ENCODE peak calls at places on chromosomes 1 and 21, in four cellular contexts. One of them, this sample, is unnamed.
A peak's percentile ranks its signal among the peaks of the same experiment; 100 is the strongest.

GRCh38 chr1:94322696-94323095 is 85.3 kb upstream of the ARHGAP29 start:
- DNase-seq in vagina: no peak
- DNase-seq in uterus: no peak
- DNase-seq in transverse colon: no peak
- DNase-seq in this sample: no peak

GRCh38 chr1:39142394-39143060 is 62.0 kb upstream of the MACF1 start:
- DNase-seq in transverse colon: no peak
- DNase-seq in uterus: no peak
- DNase-seq in vagina: no peak
- DNase-seq in this sample: no peak

GRCh38 chr1:243798726-243799125 is 51.3 kb downstream of the AKT3 start:
- DNase-seq in vagina: no peak
- DNase-seq in transverse colon: no peak
- DNase-seq in uterus: no peak
- DNase-seq in this sample: no peak

GRCh38 chr1:225934711-225935110 is 6.3 kb downstream of the LEFTY2 start:
- DNase-seq in transverse colon: no peak
- DNase-seq in uterus: no peak
- DNase-seq in vagina: no peak
- DNase-seq in this sample: no peak

GRCh38 chr1:67005068-67005467 is 48.9 kb downstream of the SLC35D1 start:
- DNase-seq in uterus: no peak
- DNase-seq in transverse colon: no peak
- DNase-seq in vagina: no peak
- DNase-seq in this sample: no peak

GRCh38 chr1:33655496-33655895 is 183.1 kb downstream of the ZSCAN20 start:
- DNase-seq in transverse colon: no peak
- DNase-seq in vagina: peak; percentile 49
- DNase-seq in uterus: no peak
- DNase-seq in this sample: no peak

GRCh38 chr1:145961425-145962156 is 2.8 kb downstream of the ANKRD34A start:
- DNase-seq in uterus: peak; percentile 65
- DNase-seq in vagina: no peak
- DNase-seq in transverse colon: peak; percentile 63
- DNase-seq in this sample: peak; percentile 45

GRCh38 chr1:212203611-212204010 is 81.6 kb upstream of the PPP2R5A start:
- DNase-seq in transverse colon: no peak
- DNase-seq in uterus: no peak
- DNase-seq in vagina: no peak
- DNase-seq in this sample: no peak

GRCh38 chr1:224433041-224433670 is 1.4 kb downstream of the WDR26 start:
- DNase-seq in vagina: no peak
- DNase-seq in transverse colon: peak; percentile 20
- DNase-seq in uterus: peak; percentile 17
- DNase-seq in this sample: peak; percentile 51

GRCh38 chr1:116931016-116931918 is 21.6 kb downstream of the PTGFRN start:
- DNase-seq in transverse colon: no peak
- DNase-seq in vagina: no peak
- DNase-seq in uterus: no peak
- DNase-seq in this sample: no peak

GRCh38 chr1:1832820-1833219 is 54.5 kb upstream of the NADK start:
- DNase-seq in transverse colon: no peak
- DNase-seq in vagina: no peak
- DNase-seq in uterus: no peak
- DNase-seq in this sample: peak; percentile 80

GRCh38 chr21:35226960-35227741 is 178.0 kb upstream of the RUNX1 start:
- DNase-seq in uterus: no peak
- DNase-seq in vagina: no peak
- DNase-seq in transverse colon: peak; percentile 39
- DNase-seq in this sample: no peak

GRCh38 chr1:94801919-94802546 is 18.1 kb upstream of the SLC44A3 start:
- DNase-seq in transverse colon: peak; percentile 24
- DNase-seq in uterus: peak; percentile 47
- DNase-seq in vagina: no peak
- DNase-seq in this sample: peak; percentile 39

GRCh38 chr1:101239095-101240040 is 2.5 kb downstream of the S1PR1 start:
- DNase-seq in uterus: no peak
- DNase-seq in transverse colon: no peak
- DNase-seq in vagina: no peak
- DNase-seq in this sample: no peak

GRCh38 chr1:60727553-60727952 is 354.8 kb upstream of the NFIA start:
- DNase-seq in vagina: no peak
- DNase-seq in transverse colon: no peak
- DNase-seq in uterus: no peak
- DNase-seq in this sample: no peak

GRCh38 chr1:29703596-29703995 is 467.3 kb downstream of the PTPRU start:
- DNase-seq in transverse colon: no peak
- DNase-seq in uterus: no peak
- DNase-seq in vagina: no peak
- DNase-seq in this sample: peak; percentile 40

GRCh38 chr1:119475866-119476439 is 31.1 kb upstream of the HSD3B1 start:
- DNase-seq in transverse colon: peak; percentile 71
- DNase-seq in vagina: no peak
- DNase-seq in uterus: no peak
- DNase-seq in this sample: peak; percentile 65

GRCh38 chr1:222898191-222898527 is 83.3 kb downstream of the DISP1 start:
- DNase-seq in vagina: no peak
- DNase-seq in transverse colon: no peak
- DNase-seq in uterus: no peak
- DNase-seq in this sample: no peak

DNA sequence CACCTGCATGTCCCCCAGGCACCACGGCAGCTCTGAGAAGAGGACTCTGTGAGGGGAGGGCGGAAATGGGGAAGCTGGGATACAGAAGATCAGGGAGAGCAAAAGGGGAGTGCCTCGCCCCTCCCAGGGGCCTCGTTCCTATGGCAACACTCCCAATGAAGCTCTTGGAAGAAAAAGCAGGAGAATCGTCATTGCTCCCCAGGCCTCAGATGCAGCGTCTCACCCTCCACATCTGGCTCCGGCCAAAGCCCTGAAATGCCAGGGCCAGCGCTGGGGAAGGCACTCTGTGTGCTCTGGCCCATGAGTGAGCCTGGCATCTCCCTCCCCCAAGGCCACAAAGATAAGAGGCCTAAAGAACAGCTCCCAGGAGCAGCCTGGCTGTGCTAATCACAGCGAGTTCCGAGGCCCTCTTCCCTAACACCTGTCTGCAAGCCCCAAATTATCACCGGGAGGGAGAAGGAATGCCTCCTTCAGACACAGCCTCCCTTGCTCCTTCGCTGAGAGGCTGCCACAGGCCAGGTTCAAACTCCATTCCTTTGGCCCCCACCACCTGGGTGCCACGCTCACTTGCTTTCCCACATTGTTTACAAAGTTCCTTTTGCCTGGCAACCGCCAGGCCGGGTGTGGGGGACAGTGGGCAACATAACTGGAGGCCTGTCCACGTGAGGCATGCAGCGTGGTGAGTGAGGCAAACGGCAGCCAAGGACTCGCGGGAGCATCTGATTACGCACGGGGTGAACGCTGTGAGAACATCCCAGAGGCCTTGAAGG is 27.8 kb downstream of the ECE1 start:
- DNase-seq in vagina: no peak
- DNase-seq in uterus: peak; percentile 81
- DNase-seq in transverse colon: peak; percentile 56
- DNase-seq in this sample: peak; percentile 96
- TF ChIP-seq POLR2A in vagina: no peak
- TF ChIP-seq POLR2A in uterus: no peak
- TF ChIP-seq POLR2A in transverse colon: no peak
- TF ChIP-seq POLR2A in this sample: peak; percentile 58

GRCh38 chr1:40921981-40922677 is 57.4 kb upstream of the CTPS1 start:
- DNase-seq in vagina: no peak
- DNase-seq in transverse colon: no peak
- DNase-seq in uterus: no peak
- DNase-seq in this sample: no peak

GRCh38 chr1:40923511-40924020 is 55.9 kb upstream of the CTPS1 start:
- DNase-seq in vagina: no peak
- DNase-seq in transverse colon: no peak
- DNase-seq in uterus: no peak
- DNase-seq in this sample: no peak

GRCh38 chr1:40924767-40925166 is 54.7 kb upstream of the CTPS1 start:
- DNase-seq in vagina: no peak
- DNase-seq in transverse colon: no peak
- DNase-seq in uterus: no peak
- DNase-seq in this sample: no peak

GRCh38 chr1:40921522-40921921 is 58.0 kb upstream of the CTPS1 start:
- DNase-seq in transverse colon: no peak
- DNase-seq in uterus: no peak
- DNase-seq in vagina: no peak
- DNase-seq in this sample: no peak

DNA sequence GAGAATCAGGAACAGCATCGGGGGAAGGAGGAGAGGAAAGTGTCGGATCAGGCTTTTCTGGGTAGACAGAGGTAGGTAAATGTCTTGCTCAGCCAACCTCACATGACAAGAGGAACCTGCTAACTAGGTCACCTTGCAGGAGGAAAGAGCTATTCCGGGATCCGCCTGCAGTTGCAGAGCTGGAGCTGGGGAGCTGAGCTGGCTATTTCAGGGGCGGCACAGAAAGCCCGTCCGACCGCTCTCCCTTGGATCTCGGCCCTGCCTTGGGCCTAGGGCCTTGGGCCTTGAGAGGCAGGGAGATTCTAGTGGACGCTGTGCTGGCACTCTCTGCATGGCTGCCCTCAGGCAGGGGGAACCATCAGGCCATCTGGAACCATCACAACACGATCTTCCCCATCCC is 56.5 kb upstream of the CTPS1 start:
- DNase-seq in transverse colon: no peak
- DNase-seq in uterus: no peak
- DNase-seq in vagina: no peak
- DNase-seq in this sample: no peak
- H3K27ac ChIP-seq in transverse colon: no peak overlapping the region
- H3K27ac ChIP-seq in uterus: no peak overlapping the region
- H3K27ac ChIP-seq in vagina: no peak overlapping the region
- H3K27ac ChIP-seq in this sample: no peak overlapping the region

GRCh38 chr1:173002891-173003582 is 47.7 kb downstream of the TNFSF18 start:
- DNase-seq in uterus: no peak
- DNase-seq in transverse colon: no peak
- DNase-seq in vagina: no peak
- DNase-seq in this sample: peak; percentile 63

GRCh38 chr1:172999349-172999748 is 51.4 kb downstream of the TNFSF18 start:
- DNase-seq in uterus: no peak
- DNase-seq in vagina: no peak
- DNase-seq in transverse colon: no peak
- DNase-seq in this sample: no peak

GRCh38 chr1:173009597-173009996 is 41.1 kb downstream of the TNFSF18 start:
- DNase-seq in transverse colon: no peak
- DNase-seq in uterus: no peak
- DNase-seq in vagina: no peak
- DNase-seq in this sample: peak; percentile 39

GRCh38 chr1:173005196-173005864 is 45.4 kb downstream of the TNFSF18 start:
- DNase-seq in uterus: no peak
- DNase-seq in transverse colon: no peak
- DNase-seq in vagina: no peak
- DNase-seq in this sample: no peak
- TF ChIP-seq CTCF in uterus: no peak
- TF ChIP-seq CTCF in transverse colon: no peak
- TF ChIP-seq CTCF in vagina: no peak
- TF ChIP-seq CTCF in this sample: no peak

GRCh38 chr1:153987621-153988020 is 1.5 kb upstream of the RAB13 start:
- DNase-seq in vagina: no peak
- DNase-seq in transverse colon: no peak
- DNase-seq in uterus: no peak
- DNase-seq in this sample: no peak

GRCh38 chr1:153985984-153986761 is at the start of gene RAB13:
- DNase-seq in uterus: peak; percentile 91
- DNase-seq in transverse colon: peak; percentile 89
- DNase-seq in vagina: no peak
- DNase-seq in this sample: peak; percentile 92

GRCh38 chr1:153990468-153991150 is at the start of gene RPS27:
- DNase-seq in transverse colon: peak; percentile 92
- DNase-seq in vagina: no peak
- DNase-seq in uterus: peak; percentile 87
- DNase-seq in this sample: peak; percentile 95

GRCh38 chr1:153984125-153984899 is 1.8 kb downstream of the RAB13 start:
- DNase-seq in transverse colon: no peak
- DNase-seq in uterus: no peak
- DNase-seq in vagina: no peak
- DNase-seq in this sample: no peak

GRCh38 chr1:153985341-153985912 is 712 bp downstream of the RAB13 start:
- DNase-seq in vagina: no peak
- DNase-seq in uterus: peak; percentile 78
- DNase-seq in transverse colon: peak; percentile 36
- DNase-seq in this sample: peak; percentile 54
- TF ChIP-seq POLR2A in vagina: no peak
- TF ChIP-seq POLR2A in uterus: peak; percentile 29
- TF ChIP-seq POLR2A in transverse colon: peak; percentile 4
- TF ChIP-seq POLR2A in this sample: no peak

GRCh38 chr1:110673197-110673701 is 1.5 kb downstream of the KCNA3 start:
- DNase-seq in uterus: no peak
- DNase-seq in vagina: no peak
- DNase-seq in transverse colon: no peak
- DNase-seq in this sample: no peak
- H3K27ac ChIP-seq in uterus: no peak overlapping the region
- H3K27ac ChIP-seq in vagina: peak overlapping the region; percentile 74
- H3K27ac ChIP-seq in transverse colon: peak overlapping the region; percentile 79
- H3K27ac ChIP-seq in this sample: no peak overlapping the region

DNA sequence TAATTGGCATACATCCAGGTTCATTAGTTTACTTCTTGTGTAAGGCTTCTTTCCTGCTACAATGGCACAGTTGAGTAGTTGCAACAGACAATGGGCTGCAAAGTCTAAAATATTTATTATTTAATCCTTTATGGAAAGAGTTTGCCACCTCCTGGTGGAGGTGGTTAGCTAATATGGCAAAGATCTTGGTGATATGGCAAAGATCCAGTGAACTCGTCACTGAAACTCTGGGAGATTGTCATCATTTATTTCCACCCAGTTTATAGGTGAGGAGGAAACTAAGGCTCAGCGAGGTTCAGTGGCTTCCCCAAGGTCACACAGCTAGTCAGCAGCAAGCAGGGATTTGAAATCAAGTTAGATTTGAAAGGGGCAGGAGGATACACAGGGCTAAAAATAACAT is 16.1 kb upstream of the IFFO2 start:
- DNase-seq in transverse colon: no peak
- DNase-seq in uterus: no peak
- DNase-seq in vagina: no peak
- DNase-seq in this sample: no peak
- TF ChIP-seq CTCF in transverse colon: peak; percentile 36
- TF ChIP-seq CTCF in uterus: peak; percentile 53
- TF ChIP-seq CTCF in vagina: no peak
- TF ChIP-seq CTCF in this sample: peak; percentile 61

GRCh38 chr1:53145942-53146708 is 3.7 kb upstream of the SLC1A7 start:
- DNase-seq in vagina: no peak
- DNase-seq in uterus: peak; percentile 85
- DNase-seq in transverse colon: peak; percentile 49
- DNase-seq in this sample: peak; percentile 61
- TF ChIP-seq POLR2A in vagina: no peak
- TF ChIP-seq POLR2A in uterus: no peak
- TF ChIP-seq POLR2A in transverse colon: no peak
- TF ChIP-seq POLR2A in this sample: no peak

This sample was measured in adrenal gland.